ENCODE peak calls at places on chromosomes 12 and 14, in four cellular contexts. O is stimulated activated CD4-positive, alpha-beta T cell treated with anti-CD3 and anti-CD28 coated beads, Interleukin-12 subunit alpha, Interleukin-12 subunit beta, amount 100 ng/mL, for 4 hours; W is activated T-helper 1 cell treated with anti-CD3 and anti-CD28 coated beads, Interleukin-2, amount 50 U/mL, for 16 hours; D is COR-L47. U is an unnamed sample.

GRCh38 chr12:110475426-110475825 is 6.8 kb downstream of the FAM216A start:
- DNase-seq in O (no peak), W (no peak), D (no peak), U (no peak)

GRCh38 chr14:50813544-50813863 is 17.5 kb downstream of the NIN start:
- DNase-seq in O (no peak), W (no peak), D (no peak), U (no peak)

GRCh38 chr14:55026441-55026792 is 482 bp downstream of the WDHD1 start:
- DNase-seq in O (no peak), W (no peak), D (no peak), U (no peak)

GRCh38 chr14:89466460-89466859 is 49.4 kb upstream of the FOXN3 start:
- DNase-seq in O (no peak), W (no peak), D (no peak), U (no peak)

GRCh38 chr12:121060149-121061001 is 21.3 kb upstream of the OASL start:
- DNase-seq in O (peak; percentile 31), W (peak; percentile 22), D (peak; percentile 29), U (peak; percentile 5)

GRCh38 chr12:12546314-12546772 is 16.3 kb downstream of the DUSP16 start:
- DNase-seq in O (no peak), W (no peak), D (no peak), U (peak; percentile 93)

GRCh38 chr14:79543966-79544365 is 667.3 kb downstream of the DIO2 start:
- DNase-seq in O (no peak), W (no peak), D (no peak), U (no peak)

GRCh38 chr12:120726961-120727360 is 1.3 kb downstream of the ACADS start:
- DNase-seq in O (no peak), W (no peak), D (no peak), U (no peak)

GRCh38 chr14:95260537-95261440 is 58.9 kb downstream of the CLMN start:
- DNase-seq in O (no peak), W (no peak), D (no peak), U (no peak)

GRCh38 chr12:63802012-63802608 is 22.4 kb downstream of the RXYLT1 start:
- DNase-seq in O (no peak), W (no peak), D (peak; percentile 45), U (peak; percentile 60)

GRCh38 chr14:71932229-71932951 is at the start of gene RGS6:
- DNase-seq in O (peak; percentile 15), W (no peak), D (peak; percentile 72), U (no peak)

GRCh38 chr14:104767634-104767918 is 14.6 kb downstream of the SIVA1 start:
- DNase-seq in O (no peak), W (no peak), D (no peak), U (no peak)

GRCh38 chr12:107404981-107405380 is 280.6 kb upstream of the PWP1 start:
- DNase-seq in O (no peak), W (no peak), D (peak; percentile 36), U (peak; percentile 28)

GRCh38 chr14:64225156-64225757 is 68.9 kb downstream of the ESR2 start:
- DNase-seq in O (no peak), W (no peak), D (no peak), U (no peak)

GRCh38 chr14:34722723-34723545 is 8.5 kb upstream of the CFL2 start:
- DNase-seq in O (peak; percentile 13), W (no peak), D (peak; percentile 28), U (peak; percentile 67)

GRCh38 chr12:94815958-94816357 is 165.6 kb upstream of the TMCC3 start:
- DNase-seq in O (no peak), W (no peak), D (no peak), U (no peak)

GRCh38 chr14:84254205-84254788 is 1275.6 kb upstream of the FLRT2 start:
- DNase-seq in O (no peak), W (no peak), D (no peak), U (no peak)

GRCh38 chr12:131511391-131511802 is 199.5 kb upstream of the SFSWAP start:
- DNase-seq in O (peak; percentile 36), W (no peak), D (no peak), U (no peak)

GRCh38 chr14:35289623-35290022 is 2.6 kb upstream of the PSMA6 start:
- DNase-seq in O (no peak), W (no peak), D (no peak), U (no peak)

GRCh38 chr12:6919588-6919987 is 5.2 kb downstream of the ENO2 start:
- DNase-seq in O (no peak), W (no peak), D (no peak), U (no peak)

GRCh38 chr12:128652136-128652751 is 171.5 kb downstream of the SLC15A4 start:
- DNase-seq in O (no peak), W (no peak), D (no peak), U (no peak)

GRCh38 chr12:50839032-50839431 is 3.7 kb upstream of the TMPRSS12 start:
- DNase-seq in O (no peak), W (no peak), D (no peak), U (no peak)

GRCh38 chr14:62957562-62957961 is 87.7 kb downstream of the KCNH5 start:
- DNase-seq in O (no peak), W (no peak), D (no peak), U (no peak)

GRCh38 chr12:49777800-49778748 is 36.7 kb downstream of the TMBIM6 start:
- DNase-seq in O (peak; percentile 77), W (peak; percentile 62), D (peak; percentile 15), U (peak; percentile 10)

GRCh38 chr14:95157987-95158712 is 821 bp upstream of the DICER1 start:
- DNase-seq in O (no peak), W (no peak), D (no peak), U (no peak)